ENCODE peak calls at places on chromosomes 2 and 18, in four cellular contexts. M, J, T and I are unnamed samples.

GRCh38 chr18:22639626-22640025 is 221.9 kb upstream of the CTAGE1 start:
- DNase-seq in J (no peak), M (no peak), T (no peak), I (no peak)

GRCh38 chr2:206558492-206558891 is 83.8 kb upstream of the FAM237A start:
- DNase-seq in M (no peak), J (no peak), T (no peak), I (no peak)

GRCh38 chr2:39497077-39497867 is 60.2 kb upstream of the MAP4K3 start:
- DNase-seq in T (no peak), J (no peak), M (no peak), I (no peak)

GRCh38 chr18:63844254-63844653 is 43.3 kb upstream of the SERPINB2 start:
- DNase-seq in M (no peak), T (no peak), J (peak), I (no peak)

GRCh38 chr18:26225022-26225693 is 1.1 kb upstream of the TAF4B start:
- DNase-seq in M (no peak), T (no peak), J (no peak), I (no peak)

GRCh38 chr2:85445316-85446295 is 27.1 kb downstream of the SH2D6 start:
- DNase-seq in J (no peak), M (peak), T (peak), I (no peak)

GRCh38 chr2:144357623-144358400 is 162.1 kb downstream of the ZEB2 start:
- DNase-seq in T (no peak), J (no peak), M (no peak), I (no peak)

GRCh38 chr18:40470753-40471152 is 1484.3 kb upstream of the PIK3C3 start:
- DNase-seq in J (no peak), T (no peak), M (no peak), I (no peak)

GRCh38 chr2:133885847-133886246 is 317.6 kb upstream of the NCKAP5 start:
- DNase-seq in J (no peak), M (no peak), T (no peak), I (no peak)

GRCh38 chr2:148338544-148338943 is 306.0 kb upstream of the EPC2 start:
- DNase-seq in M (no peak), J (no peak), T (no peak), I (no peak)

GRCh38 chr2:225355788-225356187 is 43.7 kb upstream of the NYAP2 start:
- DNase-seq in M (no peak), J (no peak), T (no peak), I (no peak)

GRCh38 chr2:201273330-201273983 is 13.1 kb downstream of the CASP8 start:
- DNase-seq in J (no peak), T (no peak), M (no peak), I (no peak)

GRCh38 chr2:218780851-218781690 is 876 bp upstream of the CYP27A1 start:
- DNase-seq in T (no peak), J (no peak), M (no peak), I (no peak)

GRCh38 chr18:77155031-77155430 is 22.4 kb upstream of the MBP start:
- DNase-seq in M (no peak), T (no peak), J (no peak), I (no peak)

GRCh38 chr18:44851806-44852205 is 171.1 kb downstream of the SETBP1 start:
- DNase-seq in J (no peak), T (no peak), M (no peak), I (no peak)

GRCh38 chr18:24397131-24397693 is 412 bp downstream of the OSBPL1A start:
- DNase-seq in J (peak), T (peak), M (peak), I (no peak)

GRCh38 chr2:190979906-190980629 is 33.9 kb downstream of the STAT1 start:
- DNase-seq in T (peak), M (peak), J (peak), I (no peak)

GRCh38 chr18:13658444-13659204 is 67.7 kb downstream of the FAM210A start:
- DNase-seq in M (no peak), T (no peak), J (no peak), I (no peak)

GRCh38 chr2:5914831-5915611 is 222.8 kb downstream of the SOX11 start:
- DNase-seq in T (no peak), J (peak), M (no peak), I (no peak)

GRCh38 chr2:172088245-172089004 is 3.1 kb downstream of the DLX1 start:
- DNase-seq in M (no peak), J (no peak), T (no peak), I (no peak)

GRCh38 chr2:199850718-199851498 is at the start of gene FTCDNL1:
- DNase-seq in J (peak), M (peak), T (peak), I (no peak)

GRCh38 chr2:37819228-37819627 is 105.9 kb upstream of the RMDN2 start:
- DNase-seq in T (no peak), M (no peak), J (no peak), I (no peak)

GRCh38 chr2:86223098-86223681 is 23.9 kb downstream of the MRPL35 start:
- DNase-seq in T (no peak), J (peak), M (peak), I (no peak)

GRCh38 chr18:5066380-5066977 is 130.6 kb downstream of the AKAIN1 start:
- DNase-seq in J (no peak), T (no peak), M (no peak), I (no peak)

GRCh38 chr2:132669854-132670103 is 226 bp downstream of the LYPD1 start:
- DNase-seq in M (no peak), J (peak), T (no peak), I (no peak)

GRCh38 chr2:202317080-202317859 is 51.7 kb downstream of the NOP58 start:
- DNase-seq in J (no peak), M (peak), T (peak), I (no peak)

GRCh38 chr2:178404380-178404767 is 46.6 kb downstream of the PRKRA start:
- DNase-seq in T (no peak), M (no peak), J (no peak), I (no peak)

GRCh38 chr2:142724713-142725349 is 152.6 kb upstream of the KYNU start:
- DNase-seq in J (no peak), T (no peak), M (no peak), I (no peak)

GRCh38 chr18:62950246-62950645 is 234.9 kb downstream of the PHLPP1 start:
- DNase-seq in T (no peak), M (no peak), J (no peak), I (no peak)

GRCh38 chr2:159925975-159926374 is 128.0 kb upstream of the CD302 start:
- DNase-seq in J (no peak), M (no peak), T (no peak), I (no peak)

GRCh38 chr2:159921752-159922404 is 123.9 kb upstream of the CD302 start:
- DNase-seq in T (peak), J (peak), M (peak), I (no peak)

GRCh38 chr2:159922563-159922962 is 124.6 kb upstream of the CD302 start:
- DNase-seq in T (no peak), M (no peak), J (no peak), I (no peak)

GRCh38 chr2:159926695-159927094 is 128.7 kb upstream of the CD302 start:
- DNase-seq in M (no peak), J (no peak), T (no peak), I (no peak)
- TF ChIP-seq CTCF in M (no peak), J (no peak), T (no peak), I (no peak)

GRCh38 chr2:71154279-71154678 is 23.8 kb downstream of the MPHOSPH10 start:
- DNase-seq in T (no peak), M (no peak), J (no peak), I (no peak)

GRCh38 chr2:71155846-71156245 is 25.4 kb downstream of the MPHOSPH10 start:
- DNase-seq in M (no peak), J (no peak), T (no peak), I (no peak)

GRCh38 chr2:71156531-71156930 is 26.1 kb downstream of the MPHOSPH10 start:
- DNase-seq in T (no peak), M (no peak), J (no peak), I (no peak)

GRCh38 chr2:71153585-71153984 is 23.2 kb downstream of the MPHOSPH10 start:
- DNase-seq in M (no peak), T (no peak), J (no peak), I (no peak)

GRCh38 chr2:71154798-71155197 is 24.4 kb downstream of the MPHOSPH10 start:
- DNase-seq in T (peak), J (no peak), M (no peak), I (no peak)
- TF ChIP-seq CTCF in T (peak), J (no peak), M (no peak), I (no peak)

GRCh38 chr18:1011342-1011741 is 106.7 kb downstream of the ADCYAP1 start:
- DNase-seq in T (no peak), J (no peak), M (no peak), I (no peak)
- TF ChIP-seq CTCF in T (no peak), J (no peak), M (no peak), I (no peak)

DNA sequence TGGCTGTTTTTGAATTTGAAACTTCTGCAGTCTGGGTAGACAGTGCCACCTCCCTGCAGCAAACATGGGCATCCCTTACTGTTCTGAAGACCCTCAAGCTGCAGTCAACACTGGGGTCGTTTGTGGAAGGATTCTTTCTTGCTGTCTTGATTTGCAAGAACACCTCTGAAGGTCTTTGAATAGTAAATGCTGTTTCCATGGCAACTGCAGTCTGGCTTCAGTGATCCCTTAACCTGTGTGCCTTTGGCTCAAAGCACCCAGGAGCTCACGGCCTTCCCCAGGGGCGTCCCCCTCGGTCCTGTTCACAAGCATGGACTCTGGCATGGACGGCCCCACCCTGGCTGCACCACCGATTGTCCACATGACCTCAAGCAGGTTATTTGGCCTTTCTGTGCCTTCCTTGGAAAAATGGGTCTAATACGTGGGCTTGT is 38.3 kb downstream of the LRRFIP1 start:
- DNase-seq in M (no peak), T (no peak), J (no peak), I (no peak)
- TF ChIP-seq CTCF in M (no peak), T (no peak), J (no peak), I (peak)

GRCh38 chr18:41529093-41529492 is 425.9 kb upstream of the PIK3C3 start:
- DNase-seq in M (no peak), J (no peak), T (no peak), I (no peak)

GRCh38 chr18:41537666-41538065 is 417.4 kb upstream of the PIK3C3 start:
- DNase-seq in M (no peak), J (peak), T (no peak), I (no peak)

GRCh38 chr18:41530959-41531358 is 424.1 kb upstream of the PIK3C3 start:
- DNase-seq in J (no peak), M (no peak), T (no peak), I (no peak)

GRCh38 chr18:41532344-41533086 is 422.5 kb upstream of the PIK3C3 start:
- DNase-seq in J (peak), T (no peak), M (no peak), I (no peak)
- TF ChIP-seq CTCF in J (peak), T (no peak), M (no peak), I (peak)